ENCODE peak calls at places on chromosomes 16 and 17, in nine cellular contexts. One of them, this sample, is unnamed.

GRCh38 chr17:27381007-27381501 is 75.2 kb upstream of the KSR1 start:
- DNase-seq in B cell: peak; percentile 75
- DNase-seq in stimulated activated CD4-positive, alpha-beta T cell treated with anti-CD3 and anti-CD28 coated beads, Interleukin-2, amount 100 ng/mL, for 48 hours: peak; percentile 82
- DNase-seq in brain microvascular endothelial cell: peak; percentile 34
- DNase-seq in T-helper 1 cell: peak; percentile 58
- DNase-seq in iris pigment epithelial cell: peak; percentile 48
- DNase-seq in caudate nucleus: no peak
- DNase-seq in NT2/D1: peak; percentile 59
- DNase-seq in upper lobe of right lung: peak; percentile 85
- DNase-seq in this sample: peak; percentile 41

GRCh38 chr16:84887207-84887606 is 67.4 kb downstream of the CRISPLD2 start:
- DNase-seq in brain microvascular endothelial cell: no peak
- DNase-seq in iris pigment epithelial cell: no peak
- DNase-seq in caudate nucleus: no peak
- DNase-seq in NT2/D1: no peak
- DNase-seq in T-helper 1 cell: no peak
- DNase-seq in B cell: no peak
- DNase-seq in stimulated activated CD4-positive, alpha-beta T cell treated with anti-CD3 and anti-CD28 coated beads, Interleukin-2, amount 100 ng/mL, for 48 hours: no peak
- DNase-seq in upper lobe of right lung: no peak
- DNase-seq in this sample: no peak

GRCh38 chr17:15890279-15890892 is 54.5 kb upstream of the ADORA2B start:
- DNase-seq in upper lobe of right lung: peak; percentile 23
- DNase-seq in brain microvascular endothelial cell: no peak
- DNase-seq in T-helper 1 cell: no peak
- DNase-seq in NT2/D1: no peak
- DNase-seq in stimulated activated CD4-positive, alpha-beta T cell treated with anti-CD3 and anti-CD28 coated beads, Interleukin-2, amount 100 ng/mL, for 48 hours: no peak
- DNase-seq in caudate nucleus: no peak
- DNase-seq in iris pigment epithelial cell: no peak
- DNase-seq in B cell: no peak
- DNase-seq in this sample: no peak

GRCh38 chr16:85168732-85169256 is 56.5 kb upstream of the CIBAR2 start:
- DNase-seq in upper lobe of right lung: no peak
- DNase-seq in stimulated activated CD4-positive, alpha-beta T cell treated with anti-CD3 and anti-CD28 coated beads, Interleukin-2, amount 100 ng/mL, for 48 hours: no peak
- DNase-seq in B cell: no peak
- DNase-seq in brain microvascular endothelial cell: no peak
- DNase-seq in T-helper 1 cell: no peak
- DNase-seq in caudate nucleus: no peak
- DNase-seq in iris pigment epithelial cell: peak; percentile 55
- DNase-seq in NT2/D1: no peak
- DNase-seq in this sample: no peak

GRCh38 chr16:76683051-76683450 is 405.9 kb downstream of the CNTNAP4 start:
- DNase-seq in brain microvascular endothelial cell: no peak
- DNase-seq in upper lobe of right lung: no peak
- DNase-seq in NT2/D1: peak; percentile 65
- DNase-seq in iris pigment epithelial cell: no peak
- DNase-seq in T-helper 1 cell: no peak
- DNase-seq in stimulated activated CD4-positive, alpha-beta T cell treated with anti-CD3 and anti-CD28 coated beads, Interleukin-2, amount 100 ng/mL, for 48 hours: no peak
- DNase-seq in caudate nucleus: no peak
- DNase-seq in B cell: no peak
- DNase-seq in this sample: no peak

GRCh38 chr17:34917381-34917780 is 43.9 kb downstream of the CCT6B start:
- DNase-seq in T-helper 1 cell: no peak
- DNase-seq in iris pigment epithelial cell: no peak
- DNase-seq in brain microvascular endothelial cell: no peak
- DNase-seq in upper lobe of right lung: no peak
- DNase-seq in B cell: no peak
- DNase-seq in caudate nucleus: no peak
- DNase-seq in NT2/D1: no peak
- DNase-seq in stimulated activated CD4-positive, alpha-beta T cell treated with anti-CD3 and anti-CD28 coated beads, Interleukin-2, amount 100 ng/mL, for 48 hours: no peak
- DNase-seq in this sample: no peak

GRCh38 chr17:75535119-75535537 is 9.6 kb downstream of the LLGL2 start:
- DNase-seq in NT2/D1: no peak
- DNase-seq in brain microvascular endothelial cell: no peak
- DNase-seq in upper lobe of right lung: no peak
- DNase-seq in T-helper 1 cell: no peak
- DNase-seq in iris pigment epithelial cell: no peak
- DNase-seq in B cell: peak; percentile 55
- DNase-seq in stimulated activated CD4-positive, alpha-beta T cell treated with anti-CD3 and anti-CD28 coated beads, Interleukin-2, amount 100 ng/mL, for 48 hours: no peak
- DNase-seq in caudate nucleus: no peak
- DNase-seq in this sample: no peak

GRCh38 chr16:21162661-21163151 is 4.2 kb downstream of the LDAF1 start:
- DNase-seq in B cell: no peak
- DNase-seq in upper lobe of right lung: no peak
- DNase-seq in brain microvascular endothelial cell: no peak
- DNase-seq in caudate nucleus: no peak
- DNase-seq in NT2/D1: no peak
- DNase-seq in iris pigment epithelial cell: no peak
- DNase-seq in T-helper 1 cell: no peak
- DNase-seq in stimulated activated CD4-positive, alpha-beta T cell treated with anti-CD3 and anti-CD28 coated beads, Interleukin-2, amount 100 ng/mL, for 48 hours: no peak
- DNase-seq in this sample: no peak

GRCh38 chr17:8312726-8313600 is 2.9 kb downstream of the ARHGEF15 start:
- DNase-seq in T-helper 1 cell: no peak
- DNase-seq in upper lobe of right lung: no peak
- DNase-seq in stimulated activated CD4-positive, alpha-beta T cell treated with anti-CD3 and anti-CD28 coated beads, Interleukin-2, amount 100 ng/mL, for 48 hours: no peak
- DNase-seq in B cell: no peak
- DNase-seq in caudate nucleus: no peak
- DNase-seq in iris pigment epithelial cell: no peak
- DNase-seq in NT2/D1: no peak
- DNase-seq in brain microvascular endothelial cell: no peak
- DNase-seq in this sample: no peak

GRCh38 chr17:80656590-80656989 is 112.0 kb downstream of the RPTOR start:
- DNase-seq in caudate nucleus: no peak
- DNase-seq in upper lobe of right lung: no peak
- DNase-seq in stimulated activated CD4-positive, alpha-beta T cell treated with anti-CD3 and anti-CD28 coated beads, Interleukin-2, amount 100 ng/mL, for 48 hours: no peak
- DNase-seq in NT2/D1: no peak
- DNase-seq in iris pigment epithelial cell: no peak
- DNase-seq in B cell: no peak
- DNase-seq in T-helper 1 cell: no peak
- DNase-seq in brain microvascular endothelial cell: no peak
- DNase-seq in this sample: no peak

GRCh38 chr16:2026461-2027023 is at the start of gene NHERF2:
- DNase-seq in iris pigment epithelial cell: no peak
- DNase-seq in T-helper 1 cell: no peak
- DNase-seq in caudate nucleus: no peak
- DNase-seq in brain microvascular endothelial cell: no peak
- DNase-seq in B cell: peak; percentile 82
- DNase-seq in upper lobe of right lung: peak; percentile 77
- DNase-seq in NT2/D1: no peak
- DNase-seq in stimulated activated CD4-positive, alpha-beta T cell treated with anti-CD3 and anti-CD28 coated beads, Interleukin-2, amount 100 ng/mL, for 48 hours: no peak
- DNase-seq in this sample: no peak

This sample was measured in astrocyte of the spinal cord.